ENCODE peak calls at places on chromosomes 12 and 14, in four cellular contexts. F is foreskin melanocyte, M is activated T-helper 1 cell treated with Interleukin-2 at 50 U/mL for 16 hours, E is astrocyte of the cerebellum. G is an unnamed sample.
A peak's percentile ranks its signal among the peaks of the same experiment; 100 is the strongest.

GRCh38 chr14:71319646-71320045 is 412.4 kb downstream of the PCNX1 start:
- DNase-seq in F (peak; percentile 38), M (no peak), E (no peak), G (no peak)

GRCh38 chr12:46830731-46831334 is 5.0 kb upstream of the SLC38A4 start:
- DNase-seq in F (no peak), M (no peak), E (no peak), G (no peak)

GRCh38 chr14:55772521-55772920 is 192.5 kb downstream of the KTN1 start:
- DNase-seq in F (no peak), M (no peak), E (peak; percentile 50), G (no peak)

GRCh38 chr12:848519-849191 is 96.3 kb downstream of the WNK1 start:
- DNase-seq in F (peak; percentile 44), M (no peak), E (no peak), G (peak; percentile 10)

GRCh38 chr12:109666068-109666467 is 47.6 kb upstream of the FAM222A start:
- DNase-seq in F (no peak), M (no peak), E (no peak), G (no peak)

GRCh38 chr12:48813464-48814312 is 4.6 kb upstream of the CACNB3 start:
- DNase-seq in F (no peak), M (no peak), E (peak; percentile 34), G (no peak)

GRCh38 chr12:11486623-11487444 is 91.5 kb upstream of the PRB2 start:
- DNase-seq in F (peak; percentile 79), M (peak; percentile 55), E (peak; percentile 81), G (peak; percentile 62)

GRCh38 chr14:88551936-88552565 is 2.8 kb downstream of the PTPN21 start:
- DNase-seq in F (no peak), M (no peak), E (no peak), G (no peak)

GRCh38 chr14:99958380-99958779 is 106.8 kb upstream of the EVL start:
- DNase-seq in F (no peak), M (no peak), E (no peak), G (no peak)

GRCh38 chr12:102483466-102483865 is 3.1 kb upstream of the IGF1 start:
- DNase-seq in F (no peak), M (no peak), E (no peak), G (no peak)

GRCh38 chr14:63893701-63894458 is 41.1 kb downstream of the SYNE2 start:
- DNase-seq in F (peak; percentile 61), M (no peak), E (peak; percentile 90), G (peak; percentile 30)

GRCh38 chr12:122851820-122852219 is 16.6 kb downstream of the HIP1R start:
- DNase-seq in F (no peak), M (no peak), E (peak; percentile 49), G (peak; percentile 72)

GRCh38 chr12:124698211-124698997 is 131.0 kb upstream of the NCOR2 start:
- DNase-seq in F (peak; percentile 76), M (no peak), E (no peak), G (no peak)

GRCh38 chr12:106342397-106343212 is 14.9 kb upstream of the POLR3B start:
- DNase-seq in F (no peak), M (no peak), E (peak; percentile 19), G (peak; percentile 40)

GRCh38 chr14:97762386-97762785 is 965.2 kb downstream of the VRK1 start:
- DNase-seq in F (no peak), M (no peak), E (no peak), G (no peak)

GRCh38 chr14:69879175-69880047 is at the start of gene SMOC1:
- DNase-seq in F (no peak), M (no peak), E (peak; percentile 52), G (no peak)

GRCh38 chr12:132153501-132154340 is 9.5 kb downstream of the NOC4L start:
- DNase-seq in F (peak; percentile 49), M (peak; percentile 53), E (peak; percentile 49), G (no peak)

GRCh38 chr12:13318231-13319015 is 121.9 kb downstream of the EMP1 start:
- DNase-seq in F (no peak), M (no peak), E (no peak), G (no peak)

GRCh38 chr12:108312073-108312884 is 26.8 kb downstream of the CMKLR1 start:
- DNase-seq in F (no peak), M (no peak), E (no peak), G (no peak)

GRCh38 chr12:42474391-42474790 is 115.2 kb downstream of the PRICKLE1 start:
- DNase-seq in F (no peak), M (no peak), E (no peak), G (no peak)

GRCh38 chr12:71399197-71399596 is 40.4 kb upstream of the LGR5 start:
- DNase-seq in F (no peak), M (no peak), E (no peak), G (no peak)

GRCh38 chr12:132488127-132489077 is 1.5 kb upstream of the FBRSL1 start:
- DNase-seq in F (no peak), M (peak; percentile 41), E (no peak), G (no peak)

GRCh38 chr14:105867961-105868599 is 341.7 kb downstream of the TMEM121 start:
- DNase-seq in F (no peak), M (no peak), E (no peak), G (no peak)

GRCh38 chr14:66105819-66106218 is 380.4 kb upstream of the CCDC196 start:
- DNase-seq in F (peak; percentile 12), M (no peak), E (no peak), G (peak; percentile 42)

GRCh38 chr12:117985182-117985581 is 16.4 kb upstream of the KSR2 start:
- DNase-seq in F (no peak), M (no peak), E (no peak), G (no peak)

GRCh38 chr14:33342299-33342974 is 403.8 kb downstream of the NPAS3 start:
- DNase-seq in F (no peak), M (no peak), E (no peak), G (no peak)

GRCh38 chr14:20714593-20715250 is 26.2 kb downstream of the ANG start:
- DNase-seq in F (no peak), M (no peak), E (peak; percentile 9), G (no peak)

G was measured in amniotic stem cell.